ENCODE peak calls at places on chromosome 21, in six cellular contexts. K is stimulated activated CD4-positive, alpha-beta T cell treated with anti-CD3 and anti-CD28 coated beads, Interleukin-2, amount 100 ng/mL, for 24 hours; Z is CD4-positive, alpha-beta T cell; L is NT2/D1; H is GOT3; N is NCI-H1092 treated with DMSO at 0.1 percent for 48 hours. D is an unnamed sample.

GRCh38 chr21:40143822-40144525 is 276.7 kb downstream of the PCP4 start:
- DNase-seq in Z (peak), K (peak), H (no peak), N (peak), L (peak), D (peak)

GRCh38 chr21:33019885-33020557 is 5.7 kb upstream of the OLIG2 start:
- DNase-seq in Z (peak), L (no peak), K (peak), H (no peak), N (no peak), D (no peak)

GRCh38 chr21:33971492-33972013 is 55.9 kb upstream of the ATP5PO start:
- DNase-seq in L (peak), Z (no peak), N (no peak), K (no peak), H (no peak), D (peak)

GRCh38 chr21:39381009-39381408 is 32.1 kb upstream of the HMGN1 start:
- DNase-seq in K (no peak), N (no peak), H (no peak), Z (no peak), L (no peak), D (peak)

GRCh38 chr21:38984568-38984967 is 178.8 kb downstream of the ETS2 start:
- DNase-seq in K (no peak), L (no peak), H (no peak), N (no peak), Z (no peak), D (no peak)

GRCh38 chr21:28993293-28993629 is 584 bp upstream of the LTN1 start:
- DNase-seq in N (no peak), Z (no peak), H (no peak), L (no peak), K (no peak), D (no peak)

GRCh38 chr21:36792505-36792967 is 93.6 kb downstream of the SIM2 start:
- DNase-seq in L (no peak), N (peak), Z (no peak), H (no peak), K (no peak), D (peak)

GRCh38 chr21:25896657-25897056 is 161.9 kb downstream of the GABPA start:
- DNase-seq in K (no peak), N (no peak), L (no peak), H (no peak), Z (no peak), D (no peak)

GRCh38 chr21:17612023-17612564 is 607 bp downstream of the BTG3 start:
- DNase-seq in K (peak), Z (peak), H (no peak), N (peak), L (peak), D (peak)

GRCh38 chr21:38297193-38297592 is 40.4 kb downstream of the KCNJ15 start:
- DNase-seq in L (no peak), K (no peak), H (no peak), Z (no peak), N (no peak), D (no peak)

GRCh38 chr21:45385549-45386050 is 19.4 kb upstream of the COL18A1 start:
- DNase-seq in L (no peak), Z (no peak), N (no peak), K (no peak), H (no peak), D (no peak)

GRCh38 chr21:31754561-31754960 is 22.6 kb upstream of the SCAF4 start:
- DNase-seq in L (no peak), Z (no peak), N (no peak), H (no peak), K (no peak), D (no peak)

GRCh38 chr21:37153935-37154350 is 80.9 kb downstream of the TTC3 start:
- DNase-seq in N (no peak), Z (no peak), K (no peak), H (no peak), L (no peak), D (no peak)

GRCh38 chr21:41664881-41665765 is 101.7 kb downstream of the RIPK4 start:
- DNase-seq in N (no peak), Z (no peak), L (no peak), H (no peak), K (no peak), D (no peak)

GRCh38 chr21:23977971-23978370 is 1629.3 kb downstream of the MRPL39 start:
- DNase-seq in L (no peak), N (no peak), Z (no peak), H (no peak), K (no peak), D (peak)

GRCh38 chr21:41217656-41218380 is 49.9 kb downstream of the BACE2 start:
- DNase-seq in Z (no peak), H (no peak), N (no peak), K (no peak), L (no peak), D (no peak)

GRCh38 chr21:42463861-42464515 is 32.0 kb downstream of the RSPH1 start:
- DNase-seq in L (no peak), Z (peak), N (no peak), K (peak), H (no peak), D (peak)

GRCh38 chr21:16084776-16085364 is 355.1 kb downstream of the USP25 start:
- DNase-seq in K (no peak), Z (no peak), L (no peak), N (peak), H (no peak), D (no peak)

GRCh38 chr21:34029724-34030528 is 43.5 kb upstream of the MRPS6 start:
- DNase-seq in K (peak), L (peak), Z (no peak), N (no peak), H (no peak), D (peak)

GRCh38 chr21:31730687-31731111 is 1.2 kb downstream of the SCAF4 start:
- DNase-seq in H (no peak), K (peak), Z (no peak), L (peak), N (peak), D (peak)

GRCh38 chr21:39805983-39806382 is 61.0 kb downstream of the IGSF5 start:
- DNase-seq in N (no peak), Z (no peak), H (no peak), L (no peak), K (no peak), D (no peak)

GRCh38 chr21:29082416-29082815 is 9.0 kb upstream of the CCT8 start:
- DNase-seq in K (no peak), L (no peak), N (no peak), Z (no peak), H (no peak), D (no peak)

GRCh38 chr21:45532826-45533730 is 9.2 kb downstream of the SLC19A1 start:
- DNase-seq in K (no peak), Z (no peak), L (no peak), N (no peak), H (no peak), D (peak)

GRCh38 chr21:39867198-39867650 is at the start of gene PCP4:
- DNase-seq in Z (no peak), K (peak), H (no peak), N (peak), L (peak), D (peak)

GRCh38 chr21:45551316-45551715 is 9.1 kb upstream of the SLC19A1 start:
- DNase-seq in H (no peak), L (no peak), K (peak), N (no peak), Z (peak), D (no peak)

GRCh38 chr21:39012314-39013230 is 170.7 kb downstream of the PSMG1 start:
- DNase-seq in L (no peak), N (no peak), K (no peak), H (no peak), Z (no peak), D (no peak)

GRCh38 chr21:35476616-35477395 is 427.7 kb upstream of the RUNX1 start:
- DNase-seq in L (no peak), N (no peak), Z (no peak), K (no peak), H (no peak), D (no peak)

GRCh38 chr21:39001341-39001740 is 181.9 kb downstream of the PSMG1 start:
- DNase-seq in L (no peak), Z (no peak), K (no peak), H (no peak), N (no peak), D (no peak)

GRCh38 chr21:17359781-17360180 is 153.1 kb upstream of the CXADR start:
- DNase-seq in Z (no peak), K (no peak), H (no peak), N (peak), L (no peak), D (peak)

GRCh38 chr21:38438476-38438893 is 59.8 kb downstream of the ERG start:
- DNase-seq in K (no peak), N (no peak), L (no peak), Z (no peak), H (peak), D (no peak)

GRCh38 chr21:25506887-25507286 is 100.4 kb downstream of the MRPL39 start:
- DNase-seq in L (no peak), N (no peak), K (no peak), H (no peak), Z (no peak), D (peak)

GRCh38 chr21:38780879-38781278 is 24.9 kb upstream of the ETS2 start:
- DNase-seq in K (no peak), N (no peak), H (no peak), L (no peak), Z (no peak), D (no peak)

GRCh38 chr21:9780441-9780937 is 740.9 kb upstream of the TPTE start:
- DNase-seq in H (no peak), L (no peak), K (no peak), N (no peak), Z (no peak), D (no peak)